ENCODE peak calls at places on chromosomes 3 and 15, in nine cellular contexts. E is left ventricle myocardium inferior; O is adrenal gland; G is AG04450; R is CD4-positive, CD25-positive, alpha-beta regulatory T cell; I is HL-60; M is esophagus muscularis mucosa; H is OCI-LY7; U is heart right ventricle. L is an unnamed sample.

GRCh38 chr3:44906997-44907396 is 32.6 kb downstream of the TGM4 start:
- DNase-seq in O (no peak), E (no peak), U (no peak), R (no peak), H (no peak), G (no peak), M (no peak), I (no peak), L (no peak)

GRCh38 chr3:192881159-192881786 is 36.4 kb downstream of the MB21D2 start:
- DNase-seq in M (no peak), E (no peak), U (no peak), G (no peak), I (no peak), O (no peak), H (no peak), R (no peak), L (no peak)

GRCh38 chr3:132536442-132537153 is 60.5 kb upstream of the ACKR4 start:
- DNase-seq in M (no peak), G (no peak), H (peak), E (no peak), I (no peak), O (no peak), R (no peak), U (no peak), L (no peak)

GRCh38 chr3:1734494-1735122 is 364.1 kb upstream of the CNTN4 start:
- DNase-seq in U (no peak), E (no peak), R (no peak), G (no peak), O (no peak), I (no peak), M (no peak), H (no peak), L (no peak)

GRCh38 chr15:67097893-67098740 is 32.7 kb downstream of the SMAD3 start:
- DNase-seq in O (no peak), M (no peak), E (peak), U (no peak), I (no peak), R (no peak), H (no peak), G (no peak), L (peak)

GRCh38 chr15:69573815-69574472 is 121.3 kb downstream of the RPLP1 start:
- DNase-seq in M (no peak), G (no peak), U (no peak), O (no peak), E (no peak), H (no peak), I (no peak), R (no peak), L (no peak)

GRCh38 chr15:36880226-36880912 is 220.0 kb downstream of the MEIS2 start:
- DNase-seq in H (no peak), I (no peak), U (no peak), O (no peak), M (no peak), G (no peak), E (no peak), R (no peak), L (no peak)

GRCh38 chr3:83426311-83426710 is 1532.5 kb upstream of the CADM2 start:
- DNase-seq in G (no peak), E (no peak), I (no peak), R (no peak), H (no peak), O (no peak), M (no peak), U (no peak), L (no peak)

GRCh38 chr3:10707984-10708868 is 107.8 kb upstream of the SLC6A11 start:
- DNase-seq in R (no peak), I (no peak), E (no peak), U (no peak), G (no peak), M (no peak), H (no peak), O (no peak), L (no peak)

GRCh38 chr15:31366169-31366734 is 39.6 kb downstream of the KLF13 start:
- DNase-seq in G (no peak), U (peak), E (peak), I (no peak), O (no peak), R (no peak), H (no peak), M (no peak), L (peak)

GRCh38 chr3:42961633-42962032 is 17.5 kb upstream of the GASK1A start:
- DNase-seq in U (no peak), E (no peak), H (peak), R (no peak), G (peak), O (peak), M (no peak), I (no peak), L (peak)

GRCh38 chr15:101310163-101310480 is 15.1 kb upstream of the SNRPA1 start:
- DNase-seq in M (no peak), G (no peak), O (no peak), I (no peak), E (no peak), R (no peak), U (no peak), H (no peak), L (no peak)

GRCh38 chr3:84536916-84537315 is 421.9 kb upstream of the CADM2 start:
- DNase-seq in G (no peak), O (no peak), E (no peak), U (no peak), H (no peak), M (no peak), I (no peak), R (no peak), L (no peak)

GRCh38 chr3:126993436-126993835 is 10.5 kb downstream of the PLXNA1 start:
- DNase-seq in G (no peak), E (no peak), H (no peak), O (no peak), I (no peak), U (no peak), M (no peak), R (no peak), L (no peak)
- H3K27ac ChIP-seq in G (no peak), E (peak), H (no peak), O (no peak), I (no peak), U (no peak), M (no peak), R (no peak), L (no peak)

GRCh38 chr3:27723803-27724458 is 1.8 kb upstream of the EOMES start:
- DNase-seq in H (no peak), U (no peak), G (no peak), R (no peak), E (no peak), O (no peak), I (no peak), M (no peak), L (no peak)

GRCh38 chr3:27722957-27723802 is 1.1 kb upstream of the EOMES start:
- DNase-seq in U (no peak), I (no peak), O (no peak), E (no peak), H (no peak), R (no peak), M (no peak), G (no peak), L (no peak)

GRCh38 chr3:27726240-27726639 is 4.1 kb upstream of the EOMES start:
- DNase-seq in H (no peak), O (no peak), E (no peak), I (no peak), G (no peak), R (no peak), M (no peak), U (no peak), L (no peak)

GRCh38 chr3:27721717-27722564 is at the start of gene EOMES:
- DNase-seq in E (no peak), M (no peak), I (peak), G (no peak), H (peak), U (no peak), R (peak), O (no peak), L (no peak)

DNA sequence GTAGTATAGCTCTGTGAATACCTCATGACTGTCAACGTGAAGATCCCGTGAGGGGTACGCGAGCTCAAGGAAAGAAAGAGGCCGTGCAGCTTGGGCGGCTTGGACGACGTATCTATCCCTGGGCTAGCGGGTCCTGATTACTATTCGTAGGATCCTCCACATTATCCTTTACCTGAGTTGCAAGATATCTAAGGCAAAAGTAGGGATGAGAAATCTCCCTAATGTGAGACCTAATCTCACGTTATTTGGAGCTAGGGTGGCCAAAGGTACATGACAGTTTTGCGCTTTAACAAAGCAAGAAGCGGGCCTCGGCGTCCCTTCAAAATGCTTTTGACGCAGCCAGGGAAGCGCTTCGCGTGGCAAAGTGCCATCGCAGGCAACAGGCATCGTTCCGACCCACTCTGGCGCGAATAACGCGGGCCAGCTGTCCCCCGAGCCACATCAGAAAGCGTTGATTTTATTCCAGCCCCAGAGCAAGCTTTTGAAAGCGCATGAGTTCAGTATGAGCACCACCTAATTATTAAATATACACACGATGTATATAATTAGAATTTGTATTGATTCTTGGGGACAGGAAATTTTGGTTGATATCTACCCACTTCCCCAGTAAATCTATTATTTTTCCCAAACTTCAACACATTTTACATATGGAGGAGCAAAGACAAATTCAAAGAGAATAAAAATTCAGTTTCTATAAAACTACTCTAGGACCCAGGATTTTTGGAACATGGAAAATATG is 2.5 kb upstream of the EOMES start:
- DNase-seq in E (no peak), H (no peak), O (no peak), I (no peak), M (no peak), G (no peak), R (no peak), U (no peak), L (no peak)
- H3K4me3 ChIP-seq in E (peak), H (no peak), O (no peak), I (no peak), M (no peak), G (no peak), R (peak), U (no peak), L (no peak)

DNA sequence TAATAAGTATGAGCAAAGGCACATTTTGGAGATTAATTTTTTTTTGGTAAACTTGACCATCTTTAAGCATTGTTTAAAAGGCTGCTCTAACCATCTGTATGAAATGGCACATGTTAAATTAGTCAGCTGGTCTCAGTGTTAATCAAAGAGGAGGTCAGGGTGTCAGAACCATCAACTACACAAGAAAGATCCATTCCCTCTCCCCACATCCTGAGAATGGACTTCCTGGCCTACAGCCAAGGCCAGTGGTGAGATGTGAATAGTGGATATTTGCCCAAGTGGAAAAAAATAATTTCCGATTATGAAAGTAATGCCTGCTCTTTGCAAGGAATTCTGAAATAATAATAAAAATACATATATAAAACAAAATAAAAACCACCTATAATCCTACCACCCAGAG is 641.7 kb downstream of the NR2F2 start:
- DNase-seq in H (no peak), R (no peak), E (no peak), O (no peak), M (no peak), I (no peak), U (no peak), G (no peak), L (no peak)
- H3K27ac ChIP-seq in H (no peak), R (no peak), E (no peak), O (no peak), M (no peak), I (no peak), U (no peak), G (no peak), L (no peak)

DNA sequence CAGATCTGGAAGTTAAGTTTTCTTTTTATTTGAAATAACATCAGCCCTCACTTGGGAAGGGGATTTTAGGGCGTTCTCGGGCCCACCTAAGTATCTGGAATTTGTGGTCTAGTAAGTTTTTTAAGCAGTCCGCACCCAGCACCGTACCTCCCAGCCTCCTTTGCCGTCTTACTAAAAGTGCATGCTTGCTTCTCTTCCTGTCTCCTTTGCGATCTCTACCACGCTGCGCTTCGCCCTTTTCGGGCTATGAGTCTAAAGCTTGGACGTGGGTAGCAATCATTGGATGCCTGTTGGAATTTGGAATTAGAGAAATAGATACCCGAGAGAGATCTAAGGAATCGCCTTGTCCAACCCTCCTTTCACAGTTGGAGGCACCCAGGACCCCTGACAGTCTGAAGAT is 1.1 kb downstream of the THSD4 start:
- DNase-seq in O (no peak), I (no peak), U (no peak), H (no peak), M (no peak), G (no peak), R (no peak), E (no peak), L (no peak)
- H3K4me3 ChIP-seq in O (no peak), I (no peak), U (peak), H (no peak), M (peak), G (peak), R (no peak), E (peak), L (no peak)

GRCh38 chr15:83398591-83398990 is 48.5 kb upstream of the SH3GL3 start:
- DNase-seq in H (no peak), U (no peak), O (no peak), E (no peak), R (no peak), M (no peak), G (no peak), I (no peak), L (no peak)

DNA sequence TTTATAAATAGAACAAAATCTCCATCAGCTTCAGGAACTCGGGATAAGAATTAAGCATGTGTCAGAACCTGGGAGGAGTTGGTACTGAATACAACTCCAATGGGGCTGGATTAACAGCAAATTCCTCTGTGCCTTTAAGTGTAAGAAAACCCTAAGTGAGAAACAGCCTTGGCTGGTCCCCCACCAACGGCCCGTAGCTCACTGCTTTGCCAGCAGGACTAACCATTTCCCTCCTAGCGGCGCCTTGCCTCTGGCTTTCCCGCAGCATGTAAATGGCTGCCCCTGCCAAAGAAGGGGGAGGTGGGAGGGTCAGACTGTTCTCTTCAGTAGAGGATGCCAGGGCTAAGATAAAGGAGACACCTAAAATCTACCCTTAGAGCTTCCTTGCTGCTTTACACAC is 51.1 kb upstream of the SH3GL3 start:
- DNase-seq in I (no peak), O (no peak), G (no peak), E (no peak), U (no peak), H (no peak), M (no peak), R (no peak), L (no peak)
- H3K27ac ChIP-seq in I (no peak), O (no peak), G (no peak), E (no peak), U (no peak), H (no peak), M (no peak), R (no peak), L (no peak)

L was measured in thyroid gland.